ENCODE peak calls at places on chromosomes 3 and 15, in nine cellular contexts. Z is HuH-7.5; B is left cardiac atrium; A is fibroblast of gingiva; J is left ventricle myocardium inferior; I is activated CD4-positive, alpha-beta T cell treated with anti-CD3 and anti-CD28 coated beads, Interleukin-2, amount 50 U/mL, for 24 hours; X is NCI-H2227 treated with DMSO at 0.1 percent for 48 hours; H is lower lobe of right lung; O is head of caudate nucleus. N is an unnamed sample.
A peak's percentile ranks its signal among the peaks of the same experiment; 100 is the strongest.

GRCh38 chr15:25170113-25170731 is 215.4 kb downstream of the SNRPN start:
- DNase-seq in H (peak; percentile 32), Z (no peak), J (peak; percentile 8), I (no peak), O (no peak), X (no peak), A (no peak), B (peak; percentile 9), N (peak; percentile 61)

GRCh38 chr3:55091381-55092225 is 163.7 kb upstream of the LRTM1 start:
- DNase-seq in B (no peak), A (no peak), Z (no peak), I (no peak), J (no peak), H (no peak), X (no peak), O (no peak), N (no peak)

GRCh38 chr3:125353659-125354058 is 21.5 kb downstream of the ZNF148 start:
- DNase-seq in Z (no peak), A (no peak), J (no peak), X (no peak), B (no peak), H (no peak), O (no peak), I (no peak), N (no peak)

GRCh38 chr15:31867536-31868442 is 162.5 kb upstream of the CHRNA7 start:
- DNase-seq in J (peak; percentile 69), X (peak; percentile 46), I (peak; percentile 23), B (peak; percentile 46), H (peak; percentile 70), Z (peak; percentile 44), A (peak; percentile 20), O (peak; percentile 76), N (no peak)

GRCh38 chr3:16056210-16056607 is 118.3 kb upstream of the GALNT15 start:
- DNase-seq in A (peak; percentile 89), B (no peak), X (no peak), Z (no peak), I (no peak), O (no peak), H (no peak), J (no peak), N (no peak)

GRCh38 chr3:114624676-114625181 is 330.9 kb downstream of the TIGIT start:
- DNase-seq in A (peak; percentile 98), I (no peak), X (no peak), H (peak; percentile 71), B (peak; percentile 96), Z (peak; percentile 16), O (peak; percentile 75), J (peak; percentile 92), N (peak; percentile 96)

GRCh38 chr3:47108546-47108945 is 55.4 kb downstream of the SETD2 start:
- DNase-seq in J (no peak), X (no peak), B (no peak), O (no peak), A (no peak), I (no peak), Z (no peak), H (no peak), N (no peak)

GRCh38 chr15:100914876-100915275 is 4.3 kb upstream of the LRRK1 start:
- DNase-seq in I (no peak), J (no peak), O (no peak), H (no peak), X (no peak), Z (no peak), A (no peak), B (no peak), N (peak; percentile 4)

GRCh38 chr3:41569632-41570338 is 370.5 kb downstream of the CTNNB1 start:
- DNase-seq in A (no peak), B (no peak), I (no peak), H (no peak), Z (no peak), J (no peak), X (no peak), O (no peak), N (no peak)

GRCh38 chr3:156126467-156126866 is 6.1 kb downstream of the KCNAB1 start:
- DNase-seq in Z (no peak), J (no peak), H (no peak), X (no peak), A (no peak), I (no peak), B (no peak), O (no peak), N (no peak)

GRCh38 chr3:12716605-12717121 is 42.4 kb downstream of the TMEM40 start:
- DNase-seq in A (no peak), X (no peak), B (no peak), I (no peak), H (no peak), O (no peak), J (no peak), Z (no peak), N (no peak)

GRCh38 chr15:56342653-56343052 is 22.6 kb upstream of the TEX9 start:
- DNase-seq in X (no peak), B (no peak), A (peak; percentile 56), J (no peak), O (no peak), I (no peak), Z (no peak), H (no peak), N (no peak)